ENCODE peak calls at places on chromosomes 16 and 17, in ten cellular contexts. I is PC-3, V is RWPE1, G is transverse colon, Y is colonic mucosa, E is cardiac muscle cell, S is breast epithelium, W is stomach, L is IMR-90, R is left ventricle myocardium inferior. B is an unnamed sample.

GRCh38 chr17:39756376-39757079 is 18.8 kb downstream of the GRB7 start:
- DNase-seq in I (no peak), V (no peak), G (no peak), Y (no peak), E (no peak), S (no peak), W (no peak), L (no peak), R (no peak), B (no peak)

GRCh38 chr17:17363638-17364337 is 60.6 kb downstream of the NT5M start:
- DNase-seq in I (no peak), V (no peak), G (peak), Y (no peak), E (no peak), S (no peak), W (no peak), L (no peak), R (no peak), B (no peak)

GRCh38 chr17:43528319-43528987 is 17.7 kb downstream of the ETV4 start:
- DNase-seq in I (no peak), V (no peak), G (peak), Y (no peak), E (peak), S (no peak), W (no peak), L (no peak), R (peak), B (peak)

GRCh38 chr16:51540259-51540658 is 389.2 kb upstream of the SALL1 start:
- DNase-seq in I (no peak), V (peak), G (no peak), Y (no peak), E (no peak), S (no peak), W (no peak), L (peak), R (no peak), B (no peak)

GRCh38 chr17:77449908-77450741 is 309.4 kb downstream of the SEC14L1 start:
- DNase-seq in I (peak), V (peak), G (peak), Y (peak), E (peak), S (no peak), W (peak), L (peak), R (peak), B (peak)

GRCh38 chr17:17523001-17523713 is 27.0 kb upstream of the RASD1 start:
- DNase-seq in I (no peak), V (no peak), G (no peak), Y (no peak), E (no peak), S (no peak), W (peak), L (no peak), R (no peak), B (no peak)

GRCh38 chr17:38403491-38403890 is 24.8 kb upstream of the ARHGAP23 start:
- DNase-seq in I (no peak), V (peak), G (no peak), Y (no peak), E (peak), S (no peak), W (no peak), L (peak), R (no peak), B (no peak)

GRCh38 chr17:8005951-8006730 is 3.7 kb downstream of the GUCY2D start:
- DNase-seq in I (no peak), V (no peak), G (no peak), Y (no peak), E (no peak), S (no peak), W (no peak), L (no peak), R (no peak), B (no peak)

GRCh38 chr17:47990962-47991731 is 20.2 kb downstream of the CDK5RAP3 start:
- DNase-seq in I (no peak), V (no peak), G (no peak), Y (no peak), E (no peak), S (no peak), W (no peak), L (peak), R (no peak), B (no peak)

DNA sequence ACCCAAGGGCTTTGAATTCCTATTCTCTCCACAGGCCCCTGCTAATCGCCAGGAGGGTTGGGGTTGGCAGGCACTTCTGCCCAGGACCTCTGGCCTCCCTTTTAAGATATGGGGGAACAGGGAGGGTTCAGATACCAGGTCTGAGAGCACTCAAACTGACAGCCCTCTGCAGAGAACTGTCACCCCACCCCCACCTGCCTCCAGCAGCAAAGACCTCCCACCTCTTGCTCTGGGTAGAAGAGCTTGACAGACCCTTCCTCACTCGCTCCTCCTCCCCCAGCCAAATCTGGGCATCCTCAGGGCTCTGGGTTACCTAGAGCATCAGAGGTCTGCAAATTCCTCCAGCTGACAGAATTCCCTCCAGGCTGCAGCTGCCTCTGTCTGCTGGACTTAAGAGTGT is 11.7 kb downstream of the CDH3 start:
- DNase-seq in I (no peak), V (no peak), G (no peak), Y (no peak), E (no peak), S (no peak), W (no peak), L (no peak), R (no peak), B (no peak)
- H3K27ac ChIP-seq in I (peak), V (peak), G (no peak), Y (no peak), E (peak), S (peak), W (no peak), L (no peak), R (no peak), B (no peak)

GRCh38 chr17:41621916-41622315 is 2.5 kb downstream of the KRT17 start:
- DNase-seq in I (no peak), V (no peak), G (no peak), Y (no peak), E (no peak), S (no peak), W (no peak), L (no peak), R (no peak), B (no peak)

GRCh38 chr17:41618341-41619161 is 5.8 kb downstream of the KRT17 start:
- DNase-seq in I (peak), V (peak), G (no peak), Y (no peak), E (no peak), S (peak), W (no peak), L (no peak), R (no peak), B (no peak)

GRCh38 chr17:41617698-41618097 is 5.1 kb upstream of the KRT16 start:
- DNase-seq in I (no peak), V (no peak), G (no peak), Y (no peak), E (no peak), S (peak), W (no peak), L (no peak), R (no peak), B (no peak)

GRCh38 chr17:41619162-41619933 is 5.0 kb downstream of the KRT17 start:
- DNase-seq in I (no peak), V (no peak), G (no peak), Y (no peak), E (no peak), S (peak), W (no peak), L (no peak), R (no peak), B (no peak)

GRCh38 chr17:41620583-41621434 is 3.6 kb downstream of the KRT17 start:
- DNase-seq in I (no peak), V (no peak), G (no peak), Y (no peak), E (peak), S (peak), W (no peak), L (no peak), R (no peak), B (peak)
- H3K27ac ChIP-seq in I (no peak), V (peak), G (no peak), Y (no peak), E (no peak), S (peak), W (no peak), L (no peak), R (no peak), B (peak)

GRCh38 chr17:54900457-54901229 is at the start of gene TOM1L1:
- DNase-seq in I (peak), V (peak), G (peak), Y (peak), E (peak), S (peak), W (peak), L (peak), R (peak), B (peak)
- H3K27ac ChIP-seq in I (peak), V (peak), G (peak), Y (peak), E (peak), S (peak), W (no peak), L (peak), R (peak), B (no peak)

GRCh38 chr17:50855708-50856330 is 10.3 kb downstream of the TOB1 start:
- DNase-seq in I (no peak), V (no peak), G (no peak), Y (no peak), E (no peak), S (no peak), W (no peak), L (no peak), R (no peak), B (no peak)
- H3K27ac ChIP-seq in I (no peak), V (no peak), G (peak), Y (peak), E (no peak), S (no peak), W (peak), L (no peak), R (peak), B (no peak)

DNA sequence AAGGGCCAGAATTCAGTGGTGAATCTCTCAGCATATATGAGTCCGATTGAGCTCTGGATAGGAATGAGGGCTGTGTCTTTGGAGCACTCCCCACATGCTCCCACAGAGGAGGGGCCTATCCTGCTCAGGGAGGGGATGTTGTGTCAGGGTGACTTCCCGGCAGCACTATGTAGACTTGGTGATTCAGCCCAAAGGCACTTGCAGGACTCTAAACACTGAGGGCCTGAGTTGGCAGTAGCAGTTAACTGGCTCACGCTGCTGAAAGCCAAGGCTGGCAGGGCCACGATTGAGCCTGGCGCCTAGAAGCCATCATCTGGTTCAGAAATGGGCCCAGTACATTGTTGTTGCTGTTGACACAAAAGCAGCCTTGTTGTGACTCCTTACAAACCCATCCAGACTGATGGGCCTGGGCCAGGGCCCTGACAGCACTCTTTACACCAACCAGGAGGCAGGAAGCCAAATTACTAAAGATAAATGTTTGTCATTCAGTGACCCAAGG is 31.9 kb downstream of the NMT1 start:
- DNase-seq in I (peak), V (peak), G (peak), Y (peak), E (peak), S (peak), W (peak), L (peak), R (peak), B (peak)
- H3K27ac ChIP-seq in I (peak), V (peak), G (peak), Y (peak), E (no peak), S (peak), W (peak), L (peak), R (peak), B (peak)

GRCh38 chr17:31564883-31565297 is 173.4 kb downstream of the RAB11FIP4 start:
- DNase-seq in I (no peak), V (no peak), G (no peak), Y (no peak), E (peak), S (peak), W (no peak), L (peak), R (no peak), B (no peak)
- H3K27ac ChIP-seq in I (no peak), V (peak), G (no peak), Y (peak), E (no peak), S (peak), W (peak), L (peak), R (peak), B (no peak)

DNA sequence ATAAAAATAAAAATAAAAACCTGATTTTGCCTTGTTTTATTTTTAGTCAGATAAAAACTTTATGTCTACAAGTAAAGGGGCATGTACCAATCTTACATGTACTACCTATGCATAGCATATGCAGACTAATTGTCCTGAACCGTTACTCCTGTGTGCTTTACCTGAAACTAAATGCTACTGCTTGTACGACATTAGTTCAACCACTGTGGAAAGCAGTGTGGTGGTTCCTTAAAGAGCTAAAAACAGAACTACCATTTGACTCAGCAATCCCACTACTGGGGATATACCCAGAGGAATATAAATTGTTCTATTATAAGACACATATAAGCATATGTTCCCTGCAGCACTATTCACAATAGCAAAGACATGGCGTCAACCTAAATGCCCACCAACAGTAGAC is 426.0 kb upstream of the PMFBP1 start:
- DNase-seq in I (no peak), V (no peak), G (no peak), Y (no peak), E (no peak), S (no peak), W (no peak), L (no peak), R (no peak), B (no peak)
- H3K27ac ChIP-seq in I (no peak), V (no peak), G (no peak), Y (no peak), E (no peak), S (no peak), W (no peak), L (no peak), R (no peak), B (no peak)

GRCh38 chr16:4976611-4977145 is 18.5 kb downstream of the SEC14L5 start:
- DNase-seq in I (no peak), V (no peak), G (peak), Y (peak), E (no peak), S (no peak), W (peak), L (no peak), R (no peak), B (no peak)
- H3K27ac ChIP-seq in I (no peak), V (no peak), G (peak), Y (no peak), E (no peak), S (no peak), W (peak), L (no peak), R (no peak), B (peak)

GRCh38 chr16:31243734-31244670 is 15.8 kb upstream of the ITGAM start:
- DNase-seq in I (no peak), V (no peak), G (no peak), Y (no peak), E (no peak), S (no peak), W (no peak), L (no peak), R (no peak), B (no peak)

GRCh38 chr16:31248344-31248743 is 11.4 kb upstream of the ITGAM start:
- DNase-seq in I (no peak), V (no peak), G (no peak), Y (no peak), E (no peak), S (no peak), W (no peak), L (no peak), R (no peak), B (no peak)

GRCh38 chr16:31242197-31242596 is 17.6 kb upstream of the ITGAM start:
- DNase-seq in I (no peak), V (no peak), G (no peak), Y (no peak), E (peak), S (peak), W (no peak), L (peak), R (no peak), B (no peak)

GRCh38 chr16:31250782-31251384 is 8.9 kb upstream of the ITGAM start:
- DNase-seq in I (no peak), V (no peak), G (no peak), Y (no peak), E (no peak), S (no peak), W (no peak), L (no peak), R (no peak), B (no peak)

DNA sequence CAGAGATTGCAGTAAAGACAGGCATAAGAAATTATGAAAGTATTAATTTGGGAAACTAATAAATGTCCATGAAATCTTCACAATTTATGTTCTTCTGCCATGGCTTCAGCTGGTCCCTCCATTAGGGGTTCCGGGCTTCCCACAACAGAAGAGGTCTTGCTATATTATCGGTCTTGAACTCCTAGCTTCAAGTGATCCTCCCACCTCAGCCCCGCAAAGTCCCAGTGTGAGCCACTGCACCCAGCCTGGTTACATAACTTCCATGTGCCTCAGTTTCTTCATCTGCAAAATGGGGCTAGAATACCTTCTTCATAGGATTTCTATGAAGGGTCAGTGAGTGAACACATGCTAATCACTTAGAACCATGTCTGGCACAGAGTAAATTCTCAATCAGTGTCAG is 13.5 kb upstream of the ITGAM start:
- DNase-seq in I (no peak), V (no peak), G (no peak), Y (no peak), E (no peak), S (no peak), W (no peak), L (no peak), R (no peak), B (no peak)
- H3K27ac ChIP-seq in I (no peak), V (no peak), G (no peak), Y (no peak), E (no peak), S (no peak), W (no peak), L (no peak), R (no peak), B (no peak)

DNA sequence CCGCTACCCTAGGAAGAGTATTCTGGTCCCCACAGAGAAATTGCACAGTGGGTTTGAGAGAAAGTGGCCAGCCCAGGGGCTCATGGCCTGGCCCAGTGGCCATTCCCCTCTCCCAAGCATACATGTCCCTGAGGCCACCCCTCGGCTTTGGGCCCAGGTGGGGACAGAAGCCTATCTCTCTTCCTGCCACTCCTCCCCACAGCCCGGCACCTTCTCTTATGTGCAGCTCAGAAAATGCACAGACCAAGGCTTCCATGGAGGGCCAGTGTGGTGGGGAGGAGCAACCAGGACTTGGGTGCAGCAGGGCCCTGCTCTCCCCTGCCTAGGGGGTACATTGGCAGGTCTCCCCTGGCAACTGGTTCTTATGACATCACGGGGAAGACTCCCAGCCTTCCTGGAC is at the start of gene C16orf90:
- DNase-seq in I (no peak), V (no peak), G (no peak), Y (no peak), E (no peak), S (no peak), W (no peak), L (no peak), R (no peak), B (no peak)
- H3K27ac ChIP-seq in I (no peak), V (no peak), G (no peak), Y (no peak), E (no peak), S (no peak), W (no peak), L (no peak), R (no peak), B (no peak)

B was measured in dorsolateral prefrontal cortex.